ENCODE peak calls at places on chromosomes 12 and 14, in five cellular contexts. P, Z, N, K and U are unnamed samples.

GRCh38 chr14:34722723-34723545 is 8.5 kb upstream of the CFL2 start:
- DNase-seq in P (peak; percentile 53), Z (peak; percentile 65), N (no peak), K (peak; percentile 51), U (peak; percentile 47)

GRCh38 chr14:96851694-96852381 is 54.7 kb downstream of the VRK1 start:
- DNase-seq in P (no peak), Z (no peak), N (no peak), K (no peak), U (no peak)

GRCh38 chr12:6452908-6453630 is 1.2 kb downstream of the TAPBPL start:
- DNase-seq in P (no peak), Z (no peak), N (peak; percentile 68), K (no peak), U (no peak)

GRCh38 chr12:67827820-67828383 is 161.3 kb upstream of the IFNG-AS1 start:
- DNase-seq in P (no peak), Z (peak; percentile 52), N (no peak), K (peak; percentile 99), U (no peak)

GRCh38 chr12:117024961-117025480 is 74.2 kb downstream of the TESC start:
- DNase-seq in P (no peak), Z (no peak), N (no peak), K (no peak), U (no peak)

GRCh38 chr12:127272864-127273263 is 994.1 kb upstream of the TMEM132C start:
- DNase-seq in P (no peak), Z (no peak), N (no peak), K (peak; percentile 72), U (no peak)

GRCh38 chr14:94770815-94771190 is 890 bp upstream of the GSC start:
- DNase-seq in P (no peak), Z (no peak), N (no peak), K (no peak), U (no peak)

GRCh38 chr14:104826197-104826857 is 25.4 kb downstream of the ZBTB42 start:
- DNase-seq in P (peak; percentile 79), Z (peak; percentile 61), N (peak; percentile 95), K (peak; percentile 68), U (peak; percentile 86)

GRCh38 chr12:95733156-95733825 is 57.3 kb downstream of the NTN4 start:
- DNase-seq in P (no peak), Z (no peak), N (no peak), K (peak; percentile 12), U (no peak)